ENCODE peak calls at places on chromosomes 4 and X, in nine cellular contexts. P is astrocyte of the hippocampus; L is germinal center; F is posterior vena cava; R is activated CD8-positive, alpha-beta memory T cell treated with anti-CD3 and anti-CD28 coated beads, Interleukin-2, amount 50 U/mL, for 48 hours; S is choroid plexus epithelial cell; Z is upper lobe of left lung; C is dorsolateral prefrontal cortex; N is aorta. H is an unnamed sample.

GRCh38 chr4:75512336-75513211 is 1.6 kb downstream of the RCHY1 start:
- DNase-seq in C (no peak), F (no peak), R (no peak), N (no peak), L (no peak), S (peak), P (peak), Z (no peak), H (peak)

GRCh38 chrX:82757614-82758013 is 750.5 kb upstream of the POU3F4 start:
- DNase-seq in R (no peak), F (no peak), P (peak), S (peak), N (no peak), Z (no peak), L (no peak), C (no peak), H (peak)

GRCh38 chr4:184384056-184384809 is 90.1 kb downstream of the IRF2 start:
- DNase-seq in P (peak), C (no peak), Z (no peak), R (no peak), L (peak), S (peak), F (no peak), N (peak), H (peak)

GRCh38 chr4:53614616-53615015 is 23.3 kb upstream of the LNX1 start:
- DNase-seq in P (no peak), S (no peak), Z (no peak), N (no peak), L (no peak), F (no peak), R (no peak), C (no peak), H (no peak)

GRCh38 chrX:118726887-118727685 is at the start of gene IL13RA1:
- DNase-seq in Z (peak), C (no peak), N (peak), P (peak), S (peak), L (no peak), R (peak), F (peak), H (peak)

GRCh38 chrX:45843518-45843917 is 642.8 kb upstream of the DIPK2B start:
- DNase-seq in L (no peak), S (peak), Z (no peak), F (no peak), C (no peak), R (no peak), P (no peak), N (no peak), H (peak)

GRCh38 chrX:153519569-153520285 is 2.3 kb downstream of the ATP2B3 start:
- DNase-seq in F (no peak), L (no peak), S (peak), Z (no peak), N (no peak), P (peak), C (no peak), R (no peak), H (no peak)

GRCh38 chrX:106698693-106699092 is 27.8 kb upstream of the RNF128 start:
- DNase-seq in C (no peak), N (no peak), F (no peak), R (no peak), P (no peak), Z (no peak), S (peak), L (no peak), H (no peak)

GRCh38 chr4:83369825-83370639 is 35.4 kb upstream of the HPSE start:
- DNase-seq in R (no peak), S (peak), P (no peak), F (no peak), C (no peak), Z (no peak), N (no peak), L (no peak), H (no peak)

GRCh38 chrX:53323196-53323595 is 41.8 kb upstream of the IQSEC2 start:
- DNase-seq in F (peak), C (no peak), N (no peak), L (no peak), R (no peak), S (no peak), Z (no peak), P (no peak), H (no peak)

GRCh38 chr4:122017296-122017695 is 65.4 kb upstream of the TRPC3 start:
- DNase-seq in R (no peak), C (no peak), L (no peak), N (no peak), F (no peak), Z (no peak), S (peak), P (no peak), H (no peak)

GRCh38 chrX:7446815-7447214 is 298.9 kb upstream of the PUDP start:
- DNase-seq in F (no peak), Z (no peak), R (no peak), P (no peak), S (no peak), N (no peak), L (no peak), C (no peak), H (no peak)

GRCh38 chr4:102196221-102196620 is 149.1 kb downstream of the SLC39A8 start:
- DNase-seq in C (no peak), S (peak), P (peak), F (no peak), L (no peak), Z (no peak), N (no peak), R (no peak), H (peak)

GRCh38 chr4:72312032-72312650 is 256.9 kb downstream of the ADAMTS3 start:
- DNase-seq in C (no peak), N (peak), S (peak), P (peak), R (no peak), L (no peak), F (peak), Z (no peak), H (peak)

GRCh38 chrX:56233100-56233499 is 944 bp downstream of the KLF8 start:
- DNase-seq in P (no peak), N (peak), Z (no peak), L (no peak), F (no peak), R (peak), S (no peak), C (no peak), H (no peak)

GRCh38 chrX:40063555-40063954 is 34.2 kb downstream of the BCOR start:
- DNase-seq in P (no peak), S (no peak), F (no peak), N (no peak), R (no peak), C (no peak), L (no peak), Z (no peak), H (no peak)

GRCh38 chr4:677431-678293 is 3.3 kb downstream of the MYL5 start:
- DNase-seq in S (no peak), R (no peak), N (peak), P (no peak), C (no peak), Z (peak), L (no peak), F (no peak), H (no peak)

GRCh38 chrX:31629195-31629594 is 557.4 kb upstream of the FTHL17 start:
- DNase-seq in R (no peak), P (no peak), N (no peak), S (no peak), L (no peak), C (no peak), F (no peak), Z (no peak), H (no peak)

GRCh38 chr4:185797018-185797417 is 15.0 kb downstream of the SORBS2 start:
- DNase-seq in N (no peak), Z (no peak), L (no peak), C (no peak), R (no peak), S (no peak), F (no peak), P (no peak), H (no peak)

GRCh38 chr4:65063601-65064000 is 606.7 kb downstream of the EPHA5 start:
- DNase-seq in L (no peak), Z (no peak), N (no peak), C (no peak), F (no peak), P (no peak), R (no peak), S (no peak), H (no peak)

GRCh38 chr4:72351521-72351920 is 217.5 kb downstream of the ADAMTS3 start:
- DNase-seq in N (no peak), R (no peak), S (no peak), L (no peak), F (no peak), P (no peak), Z (no peak), C (no peak), H (no peak)

GRCh38 chr4:169207436-169208089 is 63.2 kb downstream of the SH3RF1 start:
- DNase-seq in P (peak), N (no peak), F (no peak), C (no peak), S (peak), L (no peak), Z (no peak), R (no peak), H (no peak)

GRCh38 chrX:100654256-100654655 is 10.3 kb downstream of the SRPX2 start:
- DNase-seq in F (no peak), C (no peak), Z (no peak), R (no peak), N (no peak), L (no peak), S (peak), P (peak), H (peak)

GRCh38 chr4:136241221-136241986 is 1290.9 kb downstream of the PCDH18 start:
- DNase-seq in N (no peak), R (no peak), F (no peak), L (no peak), Z (no peak), C (no peak), P (peak), S (peak), H (no peak)

GRCh38 chrX:133868687-133869086 is 116.7 kb downstream of the GPC3 start:
- DNase-seq in N (no peak), Z (no peak), L (no peak), F (no peak), P (no peak), S (no peak), C (no peak), R (no peak), H (no peak)

GRCh38 chrX:19513383-19513782 is 1.9 kb downstream of the MAP3K15 start:
- DNase-seq in S (peak), F (no peak), Z (no peak), L (no peak), R (no peak), C (no peak), P (no peak), N (no peak), H (no peak)

GRCh38 chrX:122868626-122869025 is 315.5 kb upstream of the GRIA3 start:
- DNase-seq in Z (no peak), L (no peak), N (no peak), S (peak), R (no peak), F (no peak), P (no peak), C (no peak), H (no peak)

GRCh38 chr4:107261241-107261874 is 225.2 kb upstream of the DKK2 start:
- DNase-seq in P (peak), N (no peak), L (no peak), R (no peak), F (no peak), Z (no peak), S (no peak), C (no peak), H (no peak)